ENCODE peak calls at places on chromosome 4, in nine cellular contexts. H is GM23248, N is A549, S is psoas muscle, L is BJ, Q is adrenal gland, W is fibroblast of pulmonary artery, A is cardiac muscle cell, O is K562. D is an unnamed sample.

GRCh38 chr4:37976991-37977470 is 16.8 kb downstream of the PTTG2 start:
- DNase-seq in W (peak), S (peak), A (peak), N (peak), H (peak), L (no peak), O (peak), Q (peak), D (peak)

GRCh38 chr4:165684177-165684870 is 188.7 kb upstream of the TLL1 start:
- DNase-seq in W (peak), H (peak), S (no peak), A (no peak), L (no peak), Q (no peak), O (no peak), N (no peak), D (peak)

GRCh38 chr4:139934786-139935330 is 219.1 kb downstream of the MAML3 start:
- DNase-seq in Q (no peak), L (no peak), W (no peak), O (no peak), S (no peak), A (no peak), H (no peak), N (no peak), D (no peak)

GRCh38 chr4:24104173-24104572 is 214.3 kb upstream of the PPARGC1A start:
- DNase-seq in A (no peak), S (no peak), H (peak), N (no peak), L (no peak), W (peak), O (no peak), Q (no peak), D (peak)

GRCh38 chr4:149291463-149291862 is 524.2 kb downstream of the IQCM start:
- DNase-seq in O (no peak), N (no peak), A (no peak), W (peak), H (no peak), L (no peak), Q (peak), S (no peak), D (peak)

GRCh38 chr4:72604324-72604723 is 35.3 kb upstream of the ADAMTS3 start:
- DNase-seq in W (peak), S (no peak), N (no peak), H (peak), Q (no peak), O (no peak), L (no peak), A (no peak), D (peak)

GRCh38 chr4:25439913-25440477 is 62.9 kb downstream of the ANAPC4 start:
- DNase-seq in N (peak), W (peak), Q (peak), S (no peak), O (peak), A (peak), H (peak), L (no peak), D (peak)

GRCh38 chr4:8019396-8020365 is 80.0 kb upstream of the AFAP1 start:
- DNase-seq in A (no peak), W (no peak), Q (no peak), S (peak), O (no peak), N (no peak), L (no peak), H (peak), D (no peak)

GRCh38 chr4:10457255-10457801 is at the start of gene ZNF518B:
- DNase-seq in Q (peak), H (peak), O (peak), L (no peak), S (peak), W (peak), N (peak), A (peak), D (peak)

GRCh38 chr4:6885953-6886557 is 23.6 kb upstream of the TBC1D14 start:
- DNase-seq in N (no peak), A (peak), S (peak), Q (peak), L (no peak), O (no peak), H (peak), W (peak), D (peak)

GRCh38 chr4:185212566-185212965 is 3.2 kb downstream of the SNX25 start:
- DNase-seq in Q (no peak), O (no peak), S (no peak), H (no peak), A (no peak), L (no peak), W (no peak), N (no peak), D (no peak)

GRCh38 chr4:185210102-185210981 is 944 bp downstream of the SNX25 start:
- DNase-seq in N (no peak), Q (peak), S (peak), L (no peak), A (peak), H (peak), O (peak), W (peak), D (peak)

GRCh38 chr4:185211641-185212040 is 2.2 kb downstream of the SNX25 start:
- DNase-seq in O (no peak), L (no peak), S (no peak), W (no peak), N (no peak), Q (no peak), A (no peak), H (no peak), D (no peak)

GRCh38 chr4:185209031-185209851 is at the start of gene SNX25:
- DNase-seq in O (peak), Q (peak), W (peak), S (peak), H (peak), N (peak), A (peak), L (no peak), D (peak)

GRCh38 chr4:185211035-185211434 is 1.6 kb downstream of the SNX25 start:
- DNase-seq in N (no peak), A (no peak), H (no peak), S (no peak), Q (no peak), O (no peak), L (no peak), W (no peak), D (peak)
- H3K4me3 ChIP-seq in N (peak), A (peak), H (peak), S (peak), Q (peak), O (peak), L (peak), W (peak), D (peak)

DNA sequence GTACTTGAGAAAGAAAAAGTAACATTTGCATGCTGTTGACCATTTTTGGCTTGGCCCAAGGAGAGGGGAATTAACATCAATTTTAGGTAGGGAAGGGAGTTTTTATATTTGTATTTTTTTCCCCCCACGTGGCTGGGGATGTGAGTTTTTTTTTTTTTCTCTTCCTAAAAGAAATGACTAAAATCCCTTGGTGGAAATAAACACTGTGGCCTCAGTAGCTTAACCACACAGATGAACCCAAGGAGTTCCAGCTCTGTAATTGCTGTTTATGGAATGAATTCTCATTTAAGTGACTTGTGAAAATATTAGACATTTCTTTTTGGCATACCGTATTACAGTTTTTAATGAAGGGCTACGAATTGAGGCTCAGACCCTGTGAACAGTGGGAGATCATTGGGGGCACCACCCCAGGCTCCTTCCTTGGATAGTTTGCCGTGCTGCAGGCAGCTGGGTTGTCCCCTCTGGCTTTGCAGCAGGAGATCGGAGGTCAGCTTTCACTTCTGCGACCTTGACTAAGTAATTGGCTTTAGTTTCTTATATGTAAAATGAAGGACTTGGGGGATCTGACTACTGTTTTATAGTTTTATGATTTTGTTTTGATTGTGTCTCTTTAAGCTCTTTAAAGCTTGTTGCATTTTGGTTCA is 116.2 kb downstream of the ARHGAP10 start:
- DNase-seq in N (no peak), S (no peak), O (no peak), A (no peak), L (no peak), W (no peak), Q (no peak), H (no peak), D (no peak)
- H3K4me3 ChIP-seq in N (no peak), S (peak), O (no peak), A (no peak), L (no peak), W (no peak), Q (no peak), H (no peak), D (no peak)

GRCh38 chr4:159284733-159285132 is 181.9 kb downstream of the RAPGEF2 start:
- DNase-seq in S (no peak), W (no peak), A (no peak), O (no peak), Q (no peak), L (no peak), H (no peak), N (no peak), D (no peak)

GRCh38 chr4:159282944-159283343 is 180.1 kb downstream of the RAPGEF2 start:
- DNase-seq in H (no peak), O (no peak), S (no peak), A (no peak), W (no peak), N (no peak), Q (no peak), L (no peak), D (no peak)

GRCh38 chr4:159281781-159282180 is 178.9 kb downstream of the RAPGEF2 start:
- DNase-seq in O (no peak), S (no peak), N (no peak), Q (no peak), L (no peak), W (no peak), H (peak), A (no peak), D (peak)

GRCh38 chr4:159280442-159281172 is 177.7 kb downstream of the RAPGEF2 start:
- DNase-seq in O (no peak), A (no peak), W (no peak), S (no peak), N (no peak), H (no peak), Q (no peak), L (no peak), D (no peak)

GRCh38 chr4:159283697-159284492 is 181.0 kb downstream of the RAPGEF2 start:
- DNase-seq in N (no peak), H (peak), L (peak), O (no peak), A (no peak), W (peak), S (no peak), Q (no peak), D (peak)
- H3K4me3 ChIP-seq in N (no peak), H (peak), L (no peak), O (no peak), A (no peak), W (no peak), S (no peak), Q (no peak), D (peak)

DNA sequence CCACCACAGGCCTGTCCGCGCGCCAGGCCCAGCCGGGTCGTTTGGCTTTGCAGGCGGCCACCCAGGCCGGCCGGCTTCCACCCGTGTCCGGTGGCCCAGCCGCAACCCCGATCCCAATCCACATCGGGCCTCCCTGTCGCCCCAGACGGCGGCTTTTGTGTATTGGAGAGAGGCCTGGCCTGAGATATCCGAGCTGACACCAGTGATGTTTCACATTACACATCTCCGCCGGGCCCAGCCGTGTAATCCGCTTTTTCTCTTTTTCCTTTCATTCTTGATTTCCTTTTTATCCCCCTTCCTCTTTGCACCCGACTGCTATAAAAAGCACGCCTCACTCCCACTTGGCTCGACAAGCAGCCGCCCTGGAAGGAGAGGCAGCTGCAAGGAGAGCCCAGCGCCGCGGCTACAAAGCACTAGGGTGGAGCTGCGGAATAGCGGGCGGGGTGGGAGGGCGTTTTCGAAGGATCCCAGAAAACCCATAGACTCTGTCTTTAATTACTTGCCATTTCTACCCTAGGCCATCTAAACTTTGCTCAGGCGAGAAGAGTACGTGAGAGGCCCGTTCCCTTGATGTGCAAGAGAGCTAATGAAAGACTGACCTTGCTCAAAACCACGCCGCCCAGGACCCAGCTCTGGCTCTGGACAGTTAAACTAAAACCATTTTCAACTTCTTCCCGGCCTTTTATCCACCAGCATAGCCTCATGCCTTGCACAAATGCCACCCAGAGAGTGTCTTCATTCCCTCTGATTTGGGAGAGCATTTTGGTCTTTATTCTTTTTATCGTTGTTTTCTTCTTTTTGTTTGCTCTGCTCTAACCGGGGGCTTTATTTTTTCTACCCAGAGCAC is 3.3 kb downstream of the PITX2 start:
- DNase-seq in L (no peak), N (no peak), H (no peak), S (no peak), A (peak), O (no peak), Q (no peak), W (no peak), D (no peak)
- H3K4me3 ChIP-seq in L (no peak), N (no peak), H (no peak), S (peak), A (no peak), O (no peak), Q (no peak), W (no peak), D (no peak)

DNA sequence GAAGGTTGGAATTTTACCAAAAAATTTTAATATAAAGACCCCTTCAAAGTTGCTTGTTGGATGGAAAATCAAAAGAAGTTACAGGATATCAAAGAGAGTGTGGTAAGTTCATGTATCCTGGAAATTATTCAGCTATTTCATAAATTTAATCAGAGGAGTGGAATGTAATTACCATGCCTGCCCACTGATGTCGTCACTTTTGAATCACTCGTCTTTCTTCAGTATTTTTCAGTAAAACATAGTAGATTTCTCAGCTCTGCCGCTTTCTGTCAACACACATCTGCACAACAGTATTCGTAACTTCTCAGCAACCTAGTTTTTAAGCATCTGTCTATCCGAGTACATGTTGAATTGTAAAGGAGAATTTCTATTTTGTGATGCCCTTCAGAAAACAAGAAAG is 2163.0 kb upstream of the AGA start:
- DNase-seq in L (no peak), O (no peak), H (peak), W (peak), A (no peak), Q (no peak), N (no peak), S (no peak), D (peak)
- H3K4me3 ChIP-seq in L (no peak), O (no peak), H (no peak), W (no peak), A (no peak), Q (no peak), N (no peak), S (no peak), D (no peak)

D was measured in fibroblast of the aortic adventitia.